ENCODE peak calls at places on chromosomes 5 and 9, in seven cellular contexts. J is transverse colon, N is HCT116, A is prostate gland, B is breast epithelium, L is HepG2, P is stomach. R is an unnamed sample.

GRCh38 chr9:36132081-36132480 is 4.5 kb upstream of the GLIPR2 start:
- DNase-seq in B (no peak), P (no peak), J (no peak), L (no peak), A (no peak), N (no peak), R (peak)

GRCh38 chr5:106174903-106175302 is 1495.8 kb downstream of the EFNA5 start:
- DNase-seq in B (no peak), A (no peak), P (no peak), J (no peak), L (no peak), N (no peak), R (no peak)

GRCh38 chr5:153714732-153715287 is 224.3 kb downstream of the GRIA1 start:
- DNase-seq in A (no peak), L (no peak), N (no peak), B (no peak), P (no peak), J (no peak), R (no peak)

GRCh38 chr5:71865202-71865601 is 146.1 kb downstream of the CARTPT start:
- DNase-seq in B (no peak), A (no peak), P (no peak), J (no peak), N (no peak), L (no peak), R (no peak)

GRCh38 chr9:71249729-71250317 is 128.4 kb upstream of the TRPM3 start:
- DNase-seq in P (no peak), L (peak), A (peak), N (peak), B (no peak), J (no peak), R (no peak)

GRCh38 chr9:81999806-82000205 is 11.2 kb downstream of the SPATA31D1 start:
- DNase-seq in N (no peak), A (no peak), B (no peak), P (no peak), J (no peak), L (no peak), R (no peak)

GRCh38 chr9:22446950-22447606 is 454 bp downstream of the DMRTA1 start:
- DNase-seq in N (no peak), B (no peak), P (peak), A (peak), L (no peak), J (peak), R (no peak)

GRCh38 chr9:137589441-137590122 is 730 bp downstream of the ZMYND19 start:
- DNase-seq in N (no peak), B (no peak), A (no peak), L (no peak), J (no peak), P (no peak), R (no peak)

GRCh38 chr9:32427111-32427873 is 42.8 kb downstream of the ACO1 start:
- DNase-seq in A (no peak), L (peak), J (peak), N (no peak), B (no peak), P (peak), R (no peak)

GRCh38 chr5:38697013-38697412 is 140.6 kb upstream of the LIFR start:
- DNase-seq in N (no peak), P (no peak), L (peak), A (no peak), B (no peak), J (no peak), R (no peak)

GRCh38 chr5:114184006-114184405 is 177.9 kb upstream of the KCNN2 start:
- DNase-seq in P (no peak), J (no peak), N (no peak), B (no peak), A (no peak), L (no peak), R (no peak)

GRCh38 chr5:9098990-9099389 is 446.9 kb downstream of the SEMA5A start:
- DNase-seq in J (no peak), A (no peak), B (no peak), P (no peak), L (no peak), N (no peak), R (no peak)

GRCh38 chr9:94445846-94446245 is 109.0 kb upstream of the PCAT7 start:
- DNase-seq in A (no peak), P (no peak), B (no peak), L (no peak), N (no peak), J (no peak), R (no peak)

GRCh38 chr5:14581891-14582796 is 552 bp downstream of the OTULINL start:
- DNase-seq in B (peak), P (peak), A (peak), J (peak), L (no peak), N (peak), R (peak)

GRCh38 chr9:83062653-83063527 is at the start of gene RASEF:
- DNase-seq in B (peak), A (peak), N (no peak), J (peak), P (peak), L (no peak), R (no peak)

GRCh38 chr9:126854734-126855133 is 5.7 kb upstream of the ZBTB34 start:
- DNase-seq in B (no peak), A (peak), N (no peak), P (no peak), L (peak), J (no peak), R (no peak)

GRCh38 chr9:79570449-79571308 is 1.1 kb upstream of the TLE4 start:
- DNase-seq in A (peak), L (no peak), P (peak), J (peak), N (no peak), B (peak), R (peak)

GRCh38 chr5:119315516-119315949 is 40.3 kb upstream of the TNFAIP8 start:
- DNase-seq in N (no peak), J (no peak), P (no peak), L (peak), A (no peak), B (no peak), R (no peak)

GRCh38 chr5:33068786-33069185 is 357.7 kb downstream of the NPR3 start:
- DNase-seq in P (no peak), N (no peak), L (no peak), J (no peak), A (no peak), B (no peak), R (no peak)

GRCh38 chr9:129894106-129894823 is 59.0 kb downstream of the USP20 start:
- DNase-seq in L (no peak), J (no peak), P (no peak), B (no peak), N (no peak), A (no peak), R (no peak)

GRCh38 chr9:124365045-124365444 is 50.2 kb downstream of the PSMB7 start:
- DNase-seq in B (no peak), N (no peak), A (no peak), J (no peak), P (no peak), L (no peak), R (no peak)

GRCh38 chr5:154758501-154758900 is 3.3 kb downstream of the LARP1 start:
- DNase-seq in L (no peak), J (no peak), P (no peak), N (no peak), B (no peak), A (no peak), R (no peak)

DNA sequence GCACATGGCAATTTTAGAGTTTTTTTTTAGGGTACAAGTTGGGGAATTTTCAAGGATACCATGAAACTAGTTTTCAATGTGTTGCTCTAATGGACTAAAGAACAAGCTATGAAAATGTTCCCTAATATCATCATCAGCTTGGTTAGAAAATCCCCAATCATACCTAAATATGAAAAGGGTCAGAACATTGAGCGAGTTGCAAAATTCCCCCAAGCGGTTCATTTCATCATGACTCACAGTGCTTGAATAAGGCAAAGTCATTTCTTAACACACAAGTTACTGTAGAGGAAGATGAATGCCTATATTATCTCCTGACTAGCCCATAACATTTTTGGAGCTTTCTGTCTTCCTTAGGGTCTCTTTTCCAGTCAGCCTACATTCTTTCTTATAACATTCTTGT is 62.7 kb downstream of the ST8SIA4 start:
- DNase-seq in P (no peak), A (no peak), N (peak), J (no peak), B (no peak), L (no peak), R (no peak)
- TF ChIP-seq CTCF in P (no peak), A (no peak), N (no peak), J (no peak), B (no peak), L (no peak), R (no peak)

DNA sequence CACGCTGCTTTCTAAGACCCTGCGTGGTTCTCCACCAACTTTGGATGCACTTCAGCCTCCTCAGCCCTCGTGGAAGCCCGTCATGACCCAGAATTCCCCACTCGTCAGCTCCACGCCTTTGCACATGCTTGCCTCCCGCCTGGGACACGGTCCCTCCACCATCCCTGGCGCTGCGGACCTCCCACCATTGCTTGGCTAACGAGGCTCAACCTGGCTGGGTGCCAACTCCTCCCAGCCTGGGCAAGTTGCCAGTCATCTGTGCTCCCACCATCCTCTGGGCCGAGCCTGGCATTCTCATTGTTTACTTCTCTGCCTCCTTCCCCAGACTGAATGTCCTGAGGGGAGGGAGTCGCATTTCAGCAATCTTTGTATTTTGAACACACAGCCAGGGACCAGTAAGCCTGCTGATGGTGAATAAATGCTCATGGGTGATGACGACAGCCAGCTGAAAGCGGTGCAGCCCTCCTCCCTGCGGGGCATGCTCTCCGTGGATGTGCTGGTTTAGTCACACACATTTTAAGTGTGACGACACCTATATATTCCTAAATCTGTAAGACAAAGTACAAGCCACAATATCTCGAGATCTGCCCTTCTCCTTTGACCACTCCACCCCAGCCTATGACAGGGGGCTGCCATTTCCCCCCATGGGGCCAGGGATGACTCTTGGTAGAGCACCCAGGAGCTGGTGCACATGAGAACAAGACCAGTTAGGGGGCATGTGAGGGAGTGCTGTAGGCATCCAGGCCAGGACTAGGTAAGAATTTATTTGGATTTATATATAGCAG is 37.6 kb downstream of the ANKRD33B start:
- DNase-seq in A (peak), L (peak), J (peak), P (peak), N (peak), B (peak), R (peak)
- TF ChIP-seq POLR2AphosphoS5 in A (peak), L (no peak), J (peak), P (peak), N (peak), B (peak), R (peak)

DNA sequence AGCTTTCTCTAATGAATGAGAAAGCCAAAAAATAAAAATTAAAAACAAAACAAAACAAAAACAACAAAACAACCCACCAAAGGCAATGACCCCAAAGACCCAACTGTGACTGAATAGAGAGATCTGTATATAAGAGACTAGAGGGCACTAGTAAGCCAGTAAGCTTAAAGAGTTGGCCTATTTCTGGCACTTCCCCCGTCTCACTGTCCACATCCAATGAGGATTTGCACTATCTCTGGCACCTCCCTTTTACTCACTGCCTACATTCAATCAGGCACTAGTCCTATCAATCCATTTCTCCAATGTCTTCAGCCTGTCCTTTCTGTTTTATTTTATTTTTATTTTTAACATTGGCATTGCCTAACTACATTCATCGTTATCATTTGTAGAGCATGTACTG is 70.2 kb downstream of the C6 start:
- DNase-seq in J (no peak), N (no peak), A (no peak), L (no peak), P (no peak), B (no peak), R (no peak)
- TF ChIP-seq CTCF in J (no peak), N (no peak), A (no peak), L (no peak), P (no peak), B (no peak), R (no peak)

GRCh38 chr5:159097461-159098284 is 2.0 kb downstream of the EBF1 start:
- DNase-seq in J (no peak), L (no peak), B (no peak), A (no peak), N (no peak), P (no peak), R (no peak)
- TF ChIP-seq POLR2AphosphoS5 in J (no peak), L (no peak), B (peak), A (no peak), N (no peak), P (no peak), R (no peak)

GRCh38 chr9:78239506-78239905 is 3.6 kb downstream of the CEP78 start:
- DNase-seq in P (peak), L (peak), J (peak), N (no peak), A (peak), B (no peak), R (no peak)
- TF ChIP-seq CTCF in P (no peak), L (peak), J (peak), N (no peak), A (no peak), B (no peak), R (no peak)

DNA sequence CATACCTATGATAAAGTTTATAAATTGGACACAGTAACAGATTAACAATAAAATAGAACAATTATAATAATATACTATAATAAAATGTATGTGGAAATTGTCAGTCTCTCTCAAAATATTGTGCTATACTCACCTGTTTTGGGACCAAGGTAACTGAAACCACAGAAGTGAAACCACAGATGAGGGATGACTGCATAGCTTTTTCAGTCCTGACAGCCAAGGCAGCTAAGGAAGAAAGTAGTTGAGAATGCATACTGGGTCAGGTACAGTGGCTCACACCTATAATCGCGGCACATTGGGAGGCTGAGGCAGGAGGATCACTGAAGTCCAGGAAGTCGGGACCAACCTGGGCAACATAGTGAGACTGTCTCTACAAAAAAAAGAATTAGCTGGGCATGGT is 8.9 kb downstream of the SRP19 start:
- DNase-seq in A (no peak), P (no peak), J (no peak), N (no peak), B (no peak), L (no peak), R (no peak)
- TF ChIP-seq POLR2AphosphoS5 in A (no peak), P (no peak), J (no peak), N (no peak), B (no peak), L (no peak), R (no peak)

DNA sequence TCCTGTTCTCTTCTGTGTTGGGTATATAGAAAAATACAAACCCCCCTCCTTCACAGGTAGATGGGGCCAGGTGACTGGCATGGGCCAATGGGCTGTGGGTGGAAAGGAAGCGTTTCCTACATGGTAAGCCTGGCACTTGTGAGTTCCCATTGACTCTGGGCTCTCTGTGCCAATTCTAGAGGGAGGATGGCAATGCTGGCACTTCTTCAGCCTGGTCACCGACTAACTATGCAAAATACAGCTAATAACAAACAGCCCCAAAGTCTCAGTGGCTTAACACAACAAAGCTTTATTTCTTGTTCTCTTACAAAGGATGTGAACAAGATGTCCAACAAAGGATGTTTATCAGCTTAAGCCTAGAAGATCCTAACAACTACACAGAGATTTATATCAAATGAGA is 258.1 kb downstream of the SYK start:
- DNase-seq in A (peak), L (no peak), P (no peak), B (no peak), N (no peak), J (no peak), R (no peak)
- TF ChIP-seq CTCF in A (no peak), L (no peak), P (no peak), B (no peak), N (no peak), J (no peak), R (no peak)

DNA sequence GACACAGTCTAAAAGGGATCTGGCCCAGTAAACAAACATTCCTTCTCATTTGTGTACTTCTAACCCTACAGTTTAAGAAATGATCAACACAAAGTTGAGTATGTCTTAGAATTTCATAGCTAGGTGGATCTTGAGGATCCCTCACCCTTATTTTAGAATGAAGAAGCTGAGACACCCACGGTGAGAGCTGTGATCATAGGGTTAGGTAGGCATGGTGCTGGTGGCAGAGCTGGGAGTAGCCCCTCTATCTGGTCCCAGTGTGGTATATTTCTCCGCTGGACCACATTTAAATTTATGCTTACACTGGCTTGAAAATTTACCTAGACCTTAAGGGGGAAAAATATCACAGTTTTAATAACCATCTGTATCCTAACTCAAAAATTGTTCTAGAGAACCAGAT is 39.8 kb downstream of the UGCG start:
- DNase-seq in P (no peak), B (no peak), A (no peak), J (no peak), N (no peak), L (no peak), R (no peak)
- TF ChIP-seq POLR2AphosphoS5 in P (no peak), B (no peak), A (no peak), J (no peak), N (no peak), L (no peak), R (no peak)

GRCh38 chr9:15513335-15513734 is 2.6 kb upstream of the PSIP1 start:
- DNase-seq in B (no peak), A (no peak), L (peak), P (no peak), N (peak), J (no peak), R (no peak)
- TF ChIP-seq CTCF in B (no peak), A (no peak), L (peak), P (no peak), N (peak), J (no peak), R (no peak)

GRCh38 chr9:4106744-4107143 is 193.1 kb downstream of the GLIS3 start:
- DNase-seq in P (no peak), A (no peak), B (no peak), L (no peak), J (no peak), N (no peak), R (no peak)
- TF ChIP-seq POLR2AphosphoS5 in P (peak), A (no peak), B (no peak), L (no peak), J (peak), N (no peak), R (no peak)